ENCODE peak calls at places on chromosomes 16 and 17, in seven cellular contexts. One of them, this sample, is unnamed.

GRCh38 chr17:10435096-10435495 is 13.3 kb upstream of the MYH8 start:
- DNase-seq in IMR-90: no peak
- DNase-seq in tibial nerve: no peak
- DNase-seq in heart right ventricle: no peak
- DNase-seq in effector memory CD4-positive, alpha-beta T cell: no peak
- DNase-seq in heart left ventricle: no peak
- DNase-seq in mammary epithelial cell: no peak
- DNase-seq in this sample: no peak

GRCh38 chr16:10765772-10766171 is 22.1 kb downstream of the NUBP1 start:
- DNase-seq in IMR-90: no peak
- DNase-seq in tibial nerve: no peak
- DNase-seq in heart right ventricle: no peak
- DNase-seq in effector memory CD4-positive, alpha-beta T cell: no peak
- DNase-seq in heart left ventricle: no peak
- DNase-seq in mammary epithelial cell: no peak
- DNase-seq in this sample: no peak

GRCh38 chr17:18920911-18921441 is 31.0 kb upstream of the SLC5A10 start:
- DNase-seq in IMR-90: peak
- DNase-seq in tibial nerve: no peak
- DNase-seq in heart right ventricle: no peak
- DNase-seq in effector memory CD4-positive, alpha-beta T cell: no peak
- DNase-seq in heart left ventricle: no peak
- DNase-seq in mammary epithelial cell: peak
- DNase-seq in this sample: no peak

GRCh38 chr17:47707884-47708283 is 13.9 kb downstream of the TBKBP1 start:
- DNase-seq in IMR-90: no peak
- DNase-seq in tibial nerve: no peak
- DNase-seq in heart right ventricle: no peak
- DNase-seq in effector memory CD4-positive, alpha-beta T cell: no peak
- DNase-seq in heart left ventricle: no peak
- DNase-seq in mammary epithelial cell: no peak
- DNase-seq in this sample: no peak

GRCh38 chr17:32912218-32912897 is 15.6 kb upstream of the TMEM98 start:
- DNase-seq in IMR-90: peak
- DNase-seq in tibial nerve: peak
- DNase-seq in heart right ventricle: peak
- DNase-seq in effector memory CD4-positive, alpha-beta T cell: no peak
- DNase-seq in heart left ventricle: peak
- DNase-seq in mammary epithelial cell: no peak
- DNase-seq in this sample: peak

GRCh38 chr17:49157784-49158183 is 25.2 kb downstream of the B4GALNT2 start:
- DNase-seq in IMR-90: peak
- DNase-seq in tibial nerve: no peak
- DNase-seq in heart right ventricle: no peak
- DNase-seq in effector memory CD4-positive, alpha-beta T cell: no peak
- DNase-seq in heart left ventricle: no peak
- DNase-seq in mammary epithelial cell: no peak
- DNase-seq in this sample: no peak

GRCh38 chr17:2867441-2868424 is 71.5 kb downstream of the RAP1GAP2 start:
- DNase-seq in IMR-90: peak
- DNase-seq in tibial nerve: no peak
- DNase-seq in heart right ventricle: no peak
- DNase-seq in effector memory CD4-positive, alpha-beta T cell: no peak
- DNase-seq in heart left ventricle: no peak
- DNase-seq in mammary epithelial cell: peak
- DNase-seq in this sample: no peak

GRCh38 chr16:30439720-30440348 is 5.8 kb downstream of the SEPHS2 start:
- DNase-seq in IMR-90: no peak
- DNase-seq in tibial nerve: no peak
- DNase-seq in heart right ventricle: no peak
- DNase-seq in effector memory CD4-positive, alpha-beta T cell: no peak
- DNase-seq in heart left ventricle: no peak
- DNase-seq in mammary epithelial cell: no peak
- DNase-seq in this sample: no peak

GRCh38 chr16:69904495-69905170 is 46.5 kb upstream of the CLEC18A start:
- DNase-seq in IMR-90: no peak
- DNase-seq in tibial nerve: no peak
- DNase-seq in heart right ventricle: no peak
- DNase-seq in effector memory CD4-positive, alpha-beta T cell: no peak
- DNase-seq in heart left ventricle: no peak
- DNase-seq in mammary epithelial cell: no peak
- DNase-seq in this sample: no peak

GRCh38 chr17:11705111-11705510 is 106.8 kb downstream of the DNAH9 start:
- DNase-seq in IMR-90: no peak
- DNase-seq in tibial nerve: no peak
- DNase-seq in heart right ventricle: no peak
- DNase-seq in effector memory CD4-positive, alpha-beta T cell: no peak
- DNase-seq in heart left ventricle: no peak
- DNase-seq in mammary epithelial cell: no peak
- DNase-seq in this sample: no peak

GRCh38 chr17:78426293-78426879 is 47.9 kb downstream of the PGS1 start:
- DNase-seq in IMR-90: no peak
- DNase-seq in tibial nerve: no peak
- DNase-seq in heart right ventricle: no peak
- DNase-seq in effector memory CD4-positive, alpha-beta T cell: no peak
- DNase-seq in heart left ventricle: no peak
- DNase-seq in mammary epithelial cell: no peak
- DNase-seq in this sample: no peak

GRCh38 chr17:68462381-68463210 is 5.3 kb upstream of the WIPI1 start:
- DNase-seq in IMR-90: peak
- DNase-seq in tibial nerve: peak
- DNase-seq in heart right ventricle: peak
- DNase-seq in effector memory CD4-positive, alpha-beta T cell: peak
- DNase-seq in heart left ventricle: peak
- DNase-seq in mammary epithelial cell: peak
- DNase-seq in this sample: peak

GRCh38 chr16:75289189-75289588 is 37.8 kb upstream of the BCAR1 start:
- DNase-seq in IMR-90: peak
- DNase-seq in tibial nerve: no peak
- DNase-seq in heart right ventricle: peak
- DNase-seq in effector memory CD4-positive, alpha-beta T cell: no peak
- DNase-seq in heart left ventricle: peak
- DNase-seq in mammary epithelial cell: no peak
- DNase-seq in this sample: no peak

GRCh38 chr17:59466943-59467801 is 98.2 kb upstream of the DHX40 start:
- DNase-seq in IMR-90: no peak
- DNase-seq in tibial nerve: no peak
- DNase-seq in heart right ventricle: no peak
- DNase-seq in effector memory CD4-positive, alpha-beta T cell: no peak
- DNase-seq in heart left ventricle: no peak
- DNase-seq in mammary epithelial cell: no peak
- DNase-seq in this sample: no peak

GRCh38 chr16:70715860-70716357 is 30.1 kb upstream of the MTSS2 start:
- DNase-seq in IMR-90: peak
- DNase-seq in tibial nerve: no peak
- DNase-seq in heart right ventricle: no peak
- DNase-seq in effector memory CD4-positive, alpha-beta T cell: no peak
- DNase-seq in heart left ventricle: no peak
- DNase-seq in mammary epithelial cell: no peak
- DNase-seq in this sample: no peak

GRCh38 chr16:13988038-13988437 is 68.1 kb downstream of the ERCC4 start:
- DNase-seq in IMR-90: no peak
- DNase-seq in tibial nerve: no peak
- DNase-seq in heart right ventricle: no peak
- DNase-seq in effector memory CD4-positive, alpha-beta T cell: no peak
- DNase-seq in heart left ventricle: no peak
- DNase-seq in mammary epithelial cell: no peak
- DNase-seq in this sample: no peak

GRCh38 chr17:376936-377863 is 24.6 kb upstream of the RPH3AL start:
- DNase-seq in IMR-90: peak
- DNase-seq in tibial nerve: peak
- DNase-seq in heart right ventricle: no peak
- DNase-seq in effector memory CD4-positive, alpha-beta T cell: no peak
- DNase-seq in heart left ventricle: peak
- DNase-seq in mammary epithelial cell: no peak
- DNase-seq in this sample: no peak

GRCh38 chr16:30464078-30464477 is 8.5 kb upstream of the ITGAL start:
- DNase-seq in IMR-90: no peak
- DNase-seq in tibial nerve: no peak
- DNase-seq in heart right ventricle: no peak
- DNase-seq in effector memory CD4-positive, alpha-beta T cell: no peak
- DNase-seq in heart left ventricle: no peak
- DNase-seq in mammary epithelial cell: no peak
- DNase-seq in this sample: no peak

GRCh38 chr16:30142672-30143346 is 19.8 kb upstream of the MAPK3 start:
- DNase-seq in IMR-90: no peak
- DNase-seq in tibial nerve: no peak
- DNase-seq in heart right ventricle: no peak
- DNase-seq in effector memory CD4-positive, alpha-beta T cell: no peak
- DNase-seq in heart left ventricle: no peak
- DNase-seq in mammary epithelial cell: no peak
- DNase-seq in this sample: no peak

GRCh38 chr16:27370318-27370717 is 31.7 kb upstream of the IL21R start:
- DNase-seq in IMR-90: no peak
- DNase-seq in tibial nerve: no peak
- DNase-seq in heart right ventricle: no peak
- DNase-seq in effector memory CD4-positive, alpha-beta T cell: no peak
- DNase-seq in heart left ventricle: no peak
- DNase-seq in mammary epithelial cell: no peak
- DNase-seq in this sample: no peak

GRCh38 chr16:53042235-53042645 is 10.5 kb downstream of the CHD9NB start:
- DNase-seq in IMR-90: no peak
- DNase-seq in tibial nerve: no peak
- DNase-seq in heart right ventricle: no peak
- DNase-seq in effector memory CD4-positive, alpha-beta T cell: no peak
- DNase-seq in heart left ventricle: no peak
- DNase-seq in mammary epithelial cell: no peak
- DNase-seq in this sample: no peak

GRCh38 chr16:53041196-53041977 is 11.3 kb downstream of the CHD9NB start:
- DNase-seq in IMR-90: peak
- DNase-seq in tibial nerve: peak
- DNase-seq in heart right ventricle: peak
- DNase-seq in effector memory CD4-positive, alpha-beta T cell: no peak
- DNase-seq in heart left ventricle: peak
- DNase-seq in mammary epithelial cell: peak
- DNase-seq in this sample: no peak

GRCh38 chr16:53043462-53043861 is 9.2 kb downstream of the CHD9NB start:
- DNase-seq in IMR-90: no peak
- DNase-seq in tibial nerve: peak
- DNase-seq in heart right ventricle: peak
- DNase-seq in effector memory CD4-positive, alpha-beta T cell: no peak
- DNase-seq in heart left ventricle: no peak
- DNase-seq in mammary epithelial cell: no peak
- DNase-seq in this sample: no peak

GRCh38 chr16:53043986-53044571 is 8.6 kb downstream of the CHD9NB start:
- DNase-seq in IMR-90: no peak
- DNase-seq in tibial nerve: no peak
- DNase-seq in heart right ventricle: no peak
- DNase-seq in effector memory CD4-positive, alpha-beta T cell: no peak
- DNase-seq in heart left ventricle: no peak
- DNase-seq in mammary epithelial cell: peak
- DNase-seq in this sample: no peak

GRCh38 chr16:53040788-53041187 is 11.9 kb downstream of the CHD9NB start:
- DNase-seq in IMR-90: no peak
- DNase-seq in tibial nerve: no peak
- DNase-seq in heart right ventricle: no peak
- DNase-seq in effector memory CD4-positive, alpha-beta T cell: no peak
- DNase-seq in heart left ventricle: no peak
- DNase-seq in mammary epithelial cell: no peak
- DNase-seq in this sample: no peak
- H3K4me3 ChIP-seq in IMR-90: no peak
- H3K4me3 ChIP-seq in tibial nerve: no peak
- H3K4me3 ChIP-seq in heart right ventricle: no peak
- H3K4me3 ChIP-seq in effector memory CD4-positive, alpha-beta T cell: no peak
- H3K4me3 ChIP-seq in heart left ventricle: no peak
- H3K4me3 ChIP-seq in mammary epithelial cell: no peak
- H3K4me3 ChIP-seq in this sample: no peak

GRCh38 chr17:40038882-40039513 is 15.2 kb downstream of the MED24 start:
- DNase-seq in IMR-90: peak
- DNase-seq in tibial nerve: peak
- DNase-seq in heart right ventricle: peak
- DNase-seq in effector memory CD4-positive, alpha-beta T cell: no peak
- DNase-seq in heart left ventricle: peak
- DNase-seq in mammary epithelial cell: peak
- DNase-seq in this sample: peak
- H3K27ac ChIP-seq in IMR-90: peak
- H3K27ac ChIP-seq in tibial nerve: peak
- H3K27ac ChIP-seq in heart right ventricle: peak
- H3K27ac ChIP-seq in effector memory CD4-positive, alpha-beta T cell: no peak
- H3K27ac ChIP-seq in heart left ventricle: peak
- H3K27ac ChIP-seq in mammary epithelial cell: no peak
- H3K27ac ChIP-seq in this sample: peak

GRCh38 chr16:31501226-31501965 is 6.8 kb downstream of the RUSF1 start:
- DNase-seq in IMR-90: no peak
- DNase-seq in tibial nerve: no peak
- DNase-seq in heart right ventricle: no peak
- DNase-seq in effector memory CD4-positive, alpha-beta T cell: no peak
- DNase-seq in heart left ventricle: no peak
- DNase-seq in mammary epithelial cell: no peak
- DNase-seq in this sample: no peak
- H3K4me3 ChIP-seq in IMR-90: no peak
- H3K4me3 ChIP-seq in tibial nerve: no peak
- H3K4me3 ChIP-seq in heart right ventricle: no peak
- H3K4me3 ChIP-seq in effector memory CD4-positive, alpha-beta T cell: no peak
- H3K4me3 ChIP-seq in heart left ventricle: no peak
- H3K4me3 ChIP-seq in mammary epithelial cell: no peak
- H3K4me3 ChIP-seq in this sample: no peak

DNA sequence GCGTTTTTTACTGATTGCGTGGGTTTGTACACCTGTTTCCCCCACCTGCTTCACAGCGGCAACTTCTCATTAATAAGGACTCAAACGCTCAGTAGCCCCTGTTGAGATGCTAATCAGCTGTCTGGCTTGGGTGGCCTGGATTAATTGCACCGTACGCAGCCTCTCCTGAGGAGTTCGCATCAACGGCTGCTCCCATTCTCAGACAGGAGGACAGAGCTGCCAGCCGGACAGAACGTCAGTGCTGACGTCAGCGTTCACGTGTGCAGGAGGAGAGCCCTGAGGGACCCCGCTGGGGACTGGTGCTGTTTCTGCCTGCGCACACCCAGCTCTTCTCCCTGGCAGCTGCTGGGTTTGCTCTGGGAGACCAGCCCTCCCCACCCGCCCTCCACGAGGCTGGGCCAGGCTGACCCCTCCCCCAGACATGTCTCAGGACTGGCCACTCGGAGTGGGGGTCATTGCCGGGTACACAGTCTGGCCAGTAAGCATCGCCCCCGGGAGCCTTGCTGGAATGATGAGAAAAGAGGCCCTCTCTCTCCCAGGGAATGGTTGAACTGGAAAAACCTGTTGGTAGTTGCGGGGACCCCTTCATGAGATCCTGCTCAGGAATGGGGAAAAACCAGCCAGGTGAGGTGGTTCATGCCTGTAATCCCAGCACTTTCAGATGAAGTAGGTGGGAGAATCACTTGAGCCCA is 5.7 kb upstream of the BANP start:
- DNase-seq in IMR-90: peak
- DNase-seq in tibial nerve: peak
- DNase-seq in heart right ventricle: peak
- DNase-seq in effector memory CD4-positive, alpha-beta T cell: no peak
- DNase-seq in heart left ventricle: peak
- DNase-seq in mammary epithelial cell: peak
- DNase-seq in this sample: peak
- H3K27ac ChIP-seq in IMR-90: no peak
- H3K27ac ChIP-seq in tibial nerve: peak
- H3K27ac ChIP-seq in heart right ventricle: peak
- H3K27ac ChIP-seq in effector memory CD4-positive, alpha-beta T cell: no peak
- H3K27ac ChIP-seq in heart left ventricle: peak
- H3K27ac ChIP-seq in mammary epithelial cell: no peak
- H3K27ac ChIP-seq in this sample: peak

GRCh38 chr16:4935231-4935855 is 1.6 kb downstream of the PPL start:
- DNase-seq in IMR-90: no peak
- DNase-seq in tibial nerve: peak
- DNase-seq in heart right ventricle: peak
- DNase-seq in effector memory CD4-positive, alpha-beta T cell: no peak
- DNase-seq in heart left ventricle: peak
- DNase-seq in mammary epithelial cell: peak
- DNase-seq in this sample: peak
- H3K4me3 ChIP-seq in IMR-90: no peak
- H3K4me3 ChIP-seq in tibial nerve: no peak
- H3K4me3 ChIP-seq in heart right ventricle: peak
- H3K4me3 ChIP-seq in effector memory CD4-positive, alpha-beta T cell: no peak
- H3K4me3 ChIP-seq in heart left ventricle: peak
- H3K4me3 ChIP-seq in mammary epithelial cell: peak
- H3K4me3 ChIP-seq in this sample: peak

This sample was measured in left lung.